ENCODE peak calls at places on chromosomes 16 and 17, in seven cellular contexts. Z, U, K, F, P, V and G are unnamed samples.

GRCh38 chr17:72890711-72891110 is 201.8 kb downstream of the SLC39A11 start:
- DNase-seq in Z (peak; percentile 26), U (no peak), K (peak; percentile 13), F (peak; percentile 11), P (no peak), V (no peak), G (no peak)

GRCh38 chr17:66675991-66676371 is 158.9 kb upstream of the CACNG5 start:
- DNase-seq in Z (no peak), U (no peak), K (no peak), F (no peak), P (no peak), V (no peak), G (no peak)

GRCh38 chr17:512926-513325 is 160.3 kb upstream of the RPH3AL start:
- DNase-seq in Z (no peak), U (no peak), K (no peak), F (no peak), P (no peak), V (no peak), G (no peak)

GRCh38 chr16:24015923-24016322 is 180.1 kb downstream of the PRKCB start:
- DNase-seq in Z (no peak), U (no peak), K (no peak), F (no peak), P (no peak), V (no peak), G (no peak)

GRCh38 chr17:30323895-30324319 is 9.9 kb downstream of the TMIGD1 start:
- DNase-seq in Z (peak; percentile 84), U (no peak), K (no peak), F (no peak), P (no peak), V (peak; percentile 60), G (no peak)

GRCh38 chr17:52049051-52049450 is 109.5 kb downstream of the CA10 start:
- DNase-seq in Z (no peak), U (no peak), K (no peak), F (no peak), P (no peak), V (no peak), G (no peak)

GRCh38 chr17:41655611-41656111 is 31.3 kb upstream of the KRT17 start:
- DNase-seq in Z (no peak), U (peak; percentile 84), K (no peak), F (no peak), P (no peak), V (peak; percentile 93), G (peak; percentile 72)

GRCh38 chr16:58809213-58809612 is 75.1 kb upstream of the GOT2 start:
- DNase-seq in Z (no peak), U (no peak), K (no peak), F (no peak), P (no peak), V (no peak), G (no peak)

GRCh38 chr16:11501583-11502138 is 85.1 kb downstream of the LITAF start:
- DNase-seq in Z (no peak), U (no peak), K (no peak), F (no peak), P (no peak), V (no peak), G (peak; percentile 34)

GRCh38 chr16:85853641-85854545 is 45.1 kb upstream of the IRF8 start:
- DNase-seq in Z (no peak), U (no peak), K (no peak), F (no peak), P (no peak), V (peak; percentile 17), G (no peak)

GRCh38 chr17:44087319-44087718 is 16.8 kb downstream of the G6PC3 start:
- DNase-seq in Z (no peak), U (no peak), K (no peak), F (no peak), P (no peak), V (no peak), G (no peak)

GRCh38 chr17:78929908-78930775 is 5.0 kb upstream of the TIMP2 start:
- DNase-seq in Z (no peak), U (no peak), K (no peak), F (no peak), P (no peak), V (no peak), G (no peak)

GRCh38 chr16:28986492-28986891 is 1.6 kb downstream of the LAT start:
- DNase-seq in Z (no peak), U (no peak), K (no peak), F (no peak), P (no peak), V (no peak), G (no peak)

GRCh38 chr16:27723711-27724490 is 174.0 kb downstream of the KATNIP start:
- DNase-seq in Z (no peak), U (peak; percentile 84), K (no peak), F (no peak), P (no peak), V (peak; percentile 32), G (no peak)

GRCh38 chr16:50173318-50173717 is 20.2 kb downstream of the TENT4B start:
- DNase-seq in Z (no peak), U (no peak), K (no peak), F (no peak), P (no peak), V (no peak), G (no peak)

GRCh38 chr16:578870-579405 is 9.2 kb downstream of the PIGQ start:
- DNase-seq in Z (peak; percentile 80), U (peak; percentile 86), K (no peak), F (no peak), P (no peak), V (peak; percentile 74), G (no peak)

GRCh38 chr16:56518435-56518834 is 1.4 kb downstream of the BBS2 start:
- DNase-seq in Z (no peak), U (no peak), K (peak; percentile 23), F (no peak), P (no peak), V (no peak), G (no peak)

GRCh38 chr16:24855678-24856077 is 9.9 kb downstream of the SLC5A11 start:
- DNase-seq in Z (no peak), U (no peak), K (no peak), F (no peak), P (no peak), V (no peak), G (no peak)

GRCh38 chr17:46764709-46765401 is 53.6 kb downstream of the WNT3 start:
- DNase-seq in Z (peak; percentile 92), U (no peak), K (peak; percentile 20), F (peak; percentile 54), P (peak; percentile 48), V (no peak), G (peak; percentile 45)

GRCh38 chr17:66620528-66620927 is 214.4 kb upstream of the CACNG5 start:
- DNase-seq in Z (no peak), U (no peak), K (no peak), F (no peak), P (no peak), V (no peak), G (no peak)

GRCh38 chr17:50686494-50687199 is 21.1 kb downstream of the ANKRD40 start:
- DNase-seq in Z (peak; percentile 70), U (no peak), K (peak; percentile 52), F (peak; percentile 59), P (no peak), V (peak; percentile 89), G (peak; percentile 62)

GRCh38 chr17:31695456-31696090 is 163.5 kb downstream of the COPRS start:
- DNase-seq in Z (no peak), U (no peak), K (no peak), F (peak; percentile 13), P (no peak), V (no peak), G (no peak)
- H3K4me3 ChIP-seq in Z (no peak overlapping the region), U (no peak overlapping the region), K (no peak overlapping the region), F (no peak overlapping the region), P (no peak overlapping the region), V (no peak overlapping the region), G (no peak overlapping the region)

GRCh38 chr17:76103274-76104139 is at the start of gene EXOC7:
- DNase-seq in Z (peak; percentile 91), U (peak; percentile 95), K (no peak), F (peak; percentile 52), P (peak; percentile 64), V (peak; percentile 94), G (peak; percentile 51)

GRCh38 chr17:76104896-76105231 is 1.3 kb upstream of the EXOC7 start:
- DNase-seq in Z (no peak), U (no peak), K (no peak), F (no peak), P (no peak), V (no peak), G (no peak)

GRCh38 chr17:76104140-76104895 is 731 bp upstream of the EXOC7 start:
- DNase-seq in Z (no peak), U (no peak), K (no peak), F (no peak), P (no peak), V (no peak), G (no peak)

GRCh38 chr17:76102944-76103273 is 678 bp downstream of the EXOC7 start:
- DNase-seq in Z (no peak), U (no peak), K (no peak), F (no peak), P (no peak), V (no peak), G (no peak)

GRCh38 chr17:76107507-76107906 is 3.9 kb upstream of the EXOC7 start:
- DNase-seq in Z (peak; percentile 27), U (no peak), K (no peak), F (no peak), P (no peak), V (no peak), G (no peak)
- TF ChIP-seq CTCF in Z (peak; percentile 17), U (no peak), K (peak; percentile 22), F (peak; percentile 9), P (peak; percentile 8), V (no peak), G (peak; percentile 30)

GRCh38 chr17:39836117-39836516 is 28.0 kb downstream of the IKZF3 start:
- DNase-seq in Z (no peak), U (no peak), K (no peak), F (no peak), P (no peak), V (no peak), G (no peak)

GRCh38 chr17:39831588-39831987 is 32.5 kb downstream of the IKZF3 start:
- DNase-seq in Z (no peak), U (no peak), K (no peak), F (no peak), P (no peak), V (no peak), G (no peak)

GRCh38 chr17:39835038-39835786 is 28.9 kb downstream of the IKZF3 start:
- DNase-seq in Z (no peak), U (no peak), K (no peak), F (no peak), P (no peak), V (no peak), G (no peak)

GRCh38 chr17:39838057-39838456 is 26.1 kb downstream of the IKZF3 start:
- DNase-seq in Z (no peak), U (no peak), K (no peak), F (no peak), P (no peak), V (no peak), G (no peak)

DNA sequence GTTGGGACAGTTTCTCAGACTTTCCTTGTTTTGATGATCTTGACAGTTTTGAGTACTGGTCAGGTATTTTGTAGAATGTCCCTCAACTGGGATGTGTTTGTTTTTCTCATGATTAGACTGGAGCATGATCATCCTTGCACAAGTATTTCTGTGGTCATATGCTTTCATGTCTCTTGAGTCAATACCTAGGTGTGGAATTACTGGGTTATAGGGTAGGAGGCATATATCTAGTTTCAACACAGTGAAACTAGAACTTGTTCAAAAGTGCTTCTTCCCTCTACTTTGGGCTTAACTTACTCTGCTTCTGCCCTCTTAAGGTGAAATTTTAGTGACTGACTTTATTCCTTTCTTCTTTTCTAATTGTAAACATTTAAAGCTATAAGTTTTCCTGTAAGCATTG is 30.1 kb downstream of the IKZF3 start:
- DNase-seq in Z (no peak), U (no peak), K (no peak), F (no peak), P (no peak), V (no peak), G (no peak)
- H3K4me3 ChIP-seq in Z (no peak overlapping the region), U (no peak overlapping the region), K (no peak overlapping the region), F (no peak overlapping the region), P (no peak overlapping the region), V (no peak overlapping the region), G (no peak overlapping the region)

GRCh38 chr16:52861614-52862022 is 191.1 kb downstream of the CHD9NB start:
- DNase-seq in Z (peak; percentile 1), U (peak; percentile 18), K (peak; percentile 7), F (no peak), P (no peak), V (peak; percentile 44), G (peak; percentile 3)
- TF ChIP-seq CTCF in Z (peak; percentile 4), U (peak; percentile 42), K (peak; percentile 73), F (no peak), P (no peak), V (peak; percentile 18), G (peak; percentile 59)